ENCODE peak calls at places on chromosomes 2 and 18, in nine cellular contexts. One of them, this sample, is unnamed.

GRCh38 chr2:30710016-30710415 is 97.2 kb downstream of the CAPN13 start:
- DNase-seq in Peyer's patch: peak; percentile 41
- DNase-seq in cardiac muscle cell: no peak
- DNase-seq in left lung: no peak
- DNase-seq in GM12865: no peak
- DNase-seq in fibroblast of the aortic adventitia: no peak
- DNase-seq in cardiac fibroblast: no peak
- DNase-seq in HFF-Myc: no peak
- DNase-seq in neural progenitor cell: no peak
- DNase-seq in this sample: no peak

GRCh38 chr18:75041586-75041985 is 167.4 kb downstream of the PTGR3 start:
- DNase-seq in cardiac muscle cell: no peak
- DNase-seq in fibroblast of the aortic adventitia: peak; percentile 53
- DNase-seq in left lung: no peak
- DNase-seq in neural progenitor cell: no peak
- DNase-seq in GM12865: peak; percentile 16
- DNase-seq in Peyer's patch: no peak
- DNase-seq in HFF-Myc: peak; percentile 16
- DNase-seq in cardiac fibroblast: peak; percentile 53
- DNase-seq in this sample: peak; percentile 10

GRCh38 chr2:172223601-172224054 is 120.9 kb upstream of the DLX2 start:
- DNase-seq in Peyer's patch: no peak
- DNase-seq in left lung: no peak
- DNase-seq in fibroblast of the aortic adventitia: no peak
- DNase-seq in neural progenitor cell: no peak
- DNase-seq in cardiac fibroblast: no peak
- DNase-seq in HFF-Myc: no peak
- DNase-seq in cardiac muscle cell: no peak
- DNase-seq in GM12865: no peak
- DNase-seq in this sample: no peak

GRCh38 chr2:128442891-128443302 is 124.2 kb upstream of the HS6ST1 start:
- DNase-seq in GM12865: no peak
- DNase-seq in cardiac muscle cell: peak; percentile 23
- DNase-seq in left lung: peak; percentile 80
- DNase-seq in fibroblast of the aortic adventitia: no peak
- DNase-seq in HFF-Myc: no peak
- DNase-seq in neural progenitor cell: no peak
- DNase-seq in cardiac fibroblast: peak; percentile 26
- DNase-seq in Peyer's patch: peak; percentile 37
- DNase-seq in this sample: no peak

GRCh38 chr2:240368746-240369724 is 66.4 kb upstream of the GPC1 start:
- DNase-seq in HFF-Myc: no peak
- DNase-seq in GM12865: no peak
- DNase-seq in Peyer's patch: no peak
- DNase-seq in neural progenitor cell: no peak
- DNase-seq in left lung: peak; percentile 73
- DNase-seq in cardiac fibroblast: no peak
- DNase-seq in cardiac muscle cell: no peak
- DNase-seq in fibroblast of the aortic adventitia: no peak
- DNase-seq in this sample: no peak

GRCh38 chr2:233996436-233996835 is 54.1 kb upstream of the SPP2 start:
- DNase-seq in GM12865: no peak
- DNase-seq in cardiac fibroblast: no peak
- DNase-seq in cardiac muscle cell: no peak
- DNase-seq in fibroblast of the aortic adventitia: peak; percentile 55
- DNase-seq in Peyer's patch: no peak
- DNase-seq in HFF-Myc: peak; percentile 46
- DNase-seq in left lung: no peak
- DNase-seq in neural progenitor cell: no peak
- DNase-seq in this sample: no peak

GRCh38 chr18:67766930-67767329 is 250.4 kb upstream of the DSEL start:
- DNase-seq in HFF-Myc: peak; percentile 50
- DNase-seq in cardiac muscle cell: no peak
- DNase-seq in fibroblast of the aortic adventitia: peak; percentile 90
- DNase-seq in Peyer's patch: no peak
- DNase-seq in GM12865: peak; percentile 5
- DNase-seq in left lung: no peak
- DNase-seq in cardiac fibroblast: peak; percentile 79
- DNase-seq in neural progenitor cell: no peak
- DNase-seq in this sample: peak; percentile 88

GRCh38 chr2:68744517-68744916 is 9.9 kb downstream of the ARHGAP25 start:
- DNase-seq in left lung: no peak
- DNase-seq in HFF-Myc: no peak
- DNase-seq in fibroblast of the aortic adventitia: no peak
- DNase-seq in cardiac fibroblast: no peak
- DNase-seq in cardiac muscle cell: no peak
- DNase-seq in Peyer's patch: no peak
- DNase-seq in neural progenitor cell: no peak
- DNase-seq in GM12865: no peak
- DNase-seq in this sample: no peak

GRCh38 chr2:219176818-219177593 is at the start of gene CNPPD1:
- DNase-seq in Peyer's patch: peak; percentile 96
- DNase-seq in cardiac fibroblast: peak; percentile 87
- DNase-seq in fibroblast of the aortic adventitia: peak; percentile 69
- DNase-seq in cardiac muscle cell: peak; percentile 89
- DNase-seq in left lung: peak; percentile 99
- DNase-seq in neural progenitor cell: peak; percentile 92
- DNase-seq in HFF-Myc: no peak
- DNase-seq in GM12865: peak; percentile 94
- DNase-seq in this sample: no peak

GRCh38 chr2:74178211-74179062 is at the start of gene MOB1A:
- DNase-seq in Peyer's patch: peak; percentile 99
- DNase-seq in HFF-Myc: peak; percentile 93
- DNase-seq in left lung: peak; percentile 98
- DNase-seq in cardiac muscle cell: peak; percentile 99
- DNase-seq in cardiac fibroblast: peak; percentile 99
- DNase-seq in neural progenitor cell: peak; percentile 100
- DNase-seq in fibroblast of the aortic adventitia: peak; percentile 98
- DNase-seq in GM12865: peak; percentile 100
- DNase-seq in this sample: peak; percentile 80

GRCh38 chr2:26072925-26073768 is 39.3 kb downstream of the RAB10 start:
- DNase-seq in GM12865: no peak
- DNase-seq in fibroblast of the aortic adventitia: peak; percentile 59
- DNase-seq in Peyer's patch: no peak
- DNase-seq in neural progenitor cell: peak; percentile 51
- DNase-seq in cardiac fibroblast: peak; percentile 42
- DNase-seq in cardiac muscle cell: no peak
- DNase-seq in HFF-Myc: no peak
- DNase-seq in left lung: no peak
- DNase-seq in this sample: no peak

GRCh38 chr18:54815086-54815485 is 13.2 kb upstream of the RAB27B start:
- DNase-seq in HFF-Myc: no peak
- DNase-seq in GM12865: no peak
- DNase-seq in Peyer's patch: no peak
- DNase-seq in cardiac fibroblast: no peak
- DNase-seq in left lung: no peak
- DNase-seq in fibroblast of the aortic adventitia: no peak
- DNase-seq in cardiac muscle cell: no peak
- DNase-seq in neural progenitor cell: no peak
- DNase-seq in this sample: no peak

GRCh38 chr18:54807303-54807702 is 21.0 kb upstream of the RAB27B start:
- DNase-seq in left lung: no peak
- DNase-seq in Peyer's patch: no peak
- DNase-seq in neural progenitor cell: no peak
- DNase-seq in cardiac muscle cell: no peak
- DNase-seq in GM12865: no peak
- DNase-seq in HFF-Myc: no peak
- DNase-seq in cardiac fibroblast: no peak
- DNase-seq in fibroblast of the aortic adventitia: no peak
- DNase-seq in this sample: no peak

GRCh38 chr18:54813305-54813704 is 15.0 kb upstream of the RAB27B start:
- DNase-seq in cardiac fibroblast: no peak
- DNase-seq in GM12865: no peak
- DNase-seq in left lung: no peak
- DNase-seq in HFF-Myc: no peak
- DNase-seq in Peyer's patch: no peak
- DNase-seq in neural progenitor cell: no peak
- DNase-seq in fibroblast of the aortic adventitia: no peak
- DNase-seq in cardiac muscle cell: no peak
- DNase-seq in this sample: no peak

GRCh38 chr18:54812885-54813284 is 15.4 kb upstream of the RAB27B start:
- DNase-seq in cardiac fibroblast: no peak
- DNase-seq in HFF-Myc: no peak
- DNase-seq in neural progenitor cell: no peak
- DNase-seq in Peyer's patch: no peak
- DNase-seq in GM12865: peak; percentile 9
- DNase-seq in cardiac muscle cell: no peak
- DNase-seq in left lung: no peak
- DNase-seq in fibroblast of the aortic adventitia: no peak
- DNase-seq in this sample: no peak
- H3K4me3 ChIP-seq in cardiac fibroblast: no peak overlapping the region
- H3K4me3 ChIP-seq in HFF-Myc: no peak overlapping the region
- H3K4me3 ChIP-seq in neural progenitor cell: no peak overlapping the region
- H3K4me3 ChIP-seq in Peyer's patch: no peak overlapping the region
- H3K4me3 ChIP-seq in GM12865: no peak overlapping the region
- H3K4me3 ChIP-seq in cardiac muscle cell: no peak overlapping the region
- H3K4me3 ChIP-seq in left lung: no peak overlapping the region
- H3K4me3 ChIP-seq in fibroblast of the aortic adventitia: no peak overlapping the region
- H3K4me3 ChIP-seq in this sample: no peak overlapping the region

GRCh38 chr18:51149605-51150429 is 47.7 kb downstream of the MEX3C start:
- DNase-seq in cardiac fibroblast: peak; percentile 53
- DNase-seq in GM12865: no peak
- DNase-seq in cardiac muscle cell: no peak
- DNase-seq in left lung: no peak
- DNase-seq in HFF-Myc: peak; percentile 6
- DNase-seq in fibroblast of the aortic adventitia: peak; percentile 35
- DNase-seq in Peyer's patch: peak; percentile 58
- DNase-seq in neural progenitor cell: no peak
- DNase-seq in this sample: peak; percentile 53

GRCh38 chr18:51151185-51151567 is 46.3 kb downstream of the MEX3C start:
- DNase-seq in neural progenitor cell: no peak
- DNase-seq in fibroblast of the aortic adventitia: no peak
- DNase-seq in cardiac fibroblast: no peak
- DNase-seq in left lung: no peak
- DNase-seq in GM12865: no peak
- DNase-seq in HFF-Myc: no peak
- DNase-seq in Peyer's patch: no peak
- DNase-seq in cardiac muscle cell: no peak
- DNase-seq in this sample: no peak

GRCh38 chr18:51153659-51154371 is 43.7 kb downstream of the MEX3C start:
- DNase-seq in HFF-Myc: no peak
- DNase-seq in GM12865: peak; percentile 90
- DNase-seq in fibroblast of the aortic adventitia: no peak
- DNase-seq in neural progenitor cell: no peak
- DNase-seq in Peyer's patch: peak; percentile 79
- DNase-seq in cardiac fibroblast: no peak
- DNase-seq in left lung: peak; percentile 78
- DNase-seq in cardiac muscle cell: no peak
- DNase-seq in this sample: no peak

GRCh38 chr18:51150430-51150746 is 47.1 kb downstream of the MEX3C start:
- DNase-seq in neural progenitor cell: no peak
- DNase-seq in cardiac muscle cell: no peak
- DNase-seq in GM12865: no peak
- DNase-seq in left lung: no peak
- DNase-seq in fibroblast of the aortic adventitia: no peak
- DNase-seq in cardiac fibroblast: no peak
- DNase-seq in HFF-Myc: no peak
- DNase-seq in Peyer's patch: peak; percentile 71
- DNase-seq in this sample: no peak

GRCh38 chr18:51151568-51152511 is 45.6 kb downstream of the MEX3C start:
- DNase-seq in HFF-Myc: no peak
- DNase-seq in GM12865: peak; percentile 77
- DNase-seq in cardiac muscle cell: no peak
- DNase-seq in fibroblast of the aortic adventitia: no peak
- DNase-seq in neural progenitor cell: no peak
- DNase-seq in Peyer's patch: peak; percentile 91
- DNase-seq in cardiac fibroblast: no peak
- DNase-seq in left lung: peak; percentile 71
- DNase-seq in this sample: no peak
- TF ChIP-seq CTCF in HFF-Myc: no peak
- TF ChIP-seq CTCF in GM12865: peak; percentile 39
- TF ChIP-seq CTCF in cardiac muscle cell: no peak
- TF ChIP-seq CTCF in fibroblast of the aortic adventitia: no peak
- TF ChIP-seq CTCF in neural progenitor cell: no peak
- TF ChIP-seq CTCF in Peyer's patch: no peak
- TF ChIP-seq CTCF in cardiac fibroblast: no peak
- TF ChIP-seq CTCF in left lung: no peak
- TF ChIP-seq CTCF in this sample: no peak

GRCh38 chr2:163732718-163733117 is 3.1 kb downstream of the FIGN start:
- DNase-seq in GM12865: no peak
- DNase-seq in neural progenitor cell: no peak
- DNase-seq in cardiac fibroblast: no peak
- DNase-seq in fibroblast of the aortic adventitia: peak; percentile 72
- DNase-seq in Peyer's patch: no peak
- DNase-seq in left lung: no peak
- DNase-seq in HFF-Myc: no peak
- DNase-seq in cardiac muscle cell: no peak
- DNase-seq in this sample: no peak

GRCh38 chr2:163734911-163735691 is 707 bp downstream of the FIGN start:
- DNase-seq in HFF-Myc: no peak
- DNase-seq in Peyer's patch: no peak
- DNase-seq in GM12865: no peak
- DNase-seq in cardiac muscle cell: peak; percentile 36
- DNase-seq in fibroblast of the aortic adventitia: peak; percentile 57
- DNase-seq in left lung: no peak
- DNase-seq in cardiac fibroblast: no peak
- DNase-seq in neural progenitor cell: peak; percentile 60
- DNase-seq in this sample: no peak

GRCh38 chr2:163731735-163732134 is 4.1 kb downstream of the FIGN start:
- DNase-seq in cardiac fibroblast: no peak
- DNase-seq in left lung: no peak
- DNase-seq in cardiac muscle cell: no peak
- DNase-seq in fibroblast of the aortic adventitia: peak; percentile 54
- DNase-seq in neural progenitor cell: no peak
- DNase-seq in HFF-Myc: no peak
- DNase-seq in Peyer's patch: no peak
- DNase-seq in GM12865: no peak
- DNase-seq in this sample: no peak

GRCh38 chr2:163734401-163734800 is 1.4 kb downstream of the FIGN start:
- DNase-seq in cardiac muscle cell: no peak
- DNase-seq in cardiac fibroblast: no peak
- DNase-seq in fibroblast of the aortic adventitia: peak; percentile 28
- DNase-seq in HFF-Myc: no peak
- DNase-seq in GM12865: no peak
- DNase-seq in left lung: no peak
- DNase-seq in neural progenitor cell: no peak
- DNase-seq in Peyer's patch: no peak
- DNase-seq in this sample: no peak

GRCh38 chr2:163733301-163733938 is 2.4 kb downstream of the FIGN start:
- DNase-seq in GM12865: no peak
- DNase-seq in cardiac fibroblast: no peak
- DNase-seq in left lung: no peak
- DNase-seq in neural progenitor cell: no peak
- DNase-seq in HFF-Myc: no peak
- DNase-seq in cardiac muscle cell: peak; percentile 52
- DNase-seq in Peyer's patch: peak; percentile 47
- DNase-seq in fibroblast of the aortic adventitia: peak; percentile 67
- DNase-seq in this sample: no peak
- H3K4me3 ChIP-seq in GM12865: no peak overlapping the region
- H3K4me3 ChIP-seq in cardiac fibroblast: peak overlapping the region; percentile 59
- H3K4me3 ChIP-seq in left lung: peak overlapping the region; percentile 53
- H3K4me3 ChIP-seq in neural progenitor cell: peak overlapping the region; percentile 92
- H3K4me3 ChIP-seq in HFF-Myc: no peak overlapping the region
- H3K4me3 ChIP-seq in cardiac muscle cell: peak overlapping the region; percentile 98
- H3K4me3 ChIP-seq in Peyer's patch: no peak overlapping the region
- H3K4me3 ChIP-seq in fibroblast of the aortic adventitia: peak overlapping the region; percentile 91
- H3K4me3 ChIP-seq in this sample: peak overlapping the region; percentile 63

DNA sequence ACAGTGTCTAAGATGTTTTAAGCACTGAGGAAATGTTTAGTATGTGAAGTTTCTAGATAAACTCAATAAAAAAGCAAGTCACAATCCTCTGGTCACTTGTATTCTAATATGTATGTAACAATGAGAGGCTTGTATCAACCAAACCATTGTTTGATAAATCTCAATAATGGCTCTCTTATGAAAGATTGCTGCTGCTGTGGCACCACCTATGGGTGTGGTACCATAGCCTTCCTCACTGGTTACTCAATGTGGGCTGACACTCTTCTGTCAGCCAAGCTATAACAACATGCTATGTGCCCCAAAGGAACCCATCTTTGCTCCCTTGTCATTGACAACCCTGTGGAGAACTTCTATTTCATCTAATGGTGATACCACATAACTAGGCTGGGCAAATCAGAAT is 12.6 kb upstream of the RAB1A start:
- DNase-seq in neural progenitor cell: no peak
- DNase-seq in left lung: no peak
- DNase-seq in GM12865: no peak
- DNase-seq in cardiac fibroblast: no peak
- DNase-seq in Peyer's patch: peak; percentile 58
- DNase-seq in cardiac muscle cell: no peak
- DNase-seq in fibroblast of the aortic adventitia: no peak
- DNase-seq in HFF-Myc: no peak
- DNase-seq in this sample: no peak
- TF ChIP-seq CTCF in neural progenitor cell: no peak
- TF ChIP-seq CTCF in left lung: no peak
- TF ChIP-seq CTCF in GM12865: peak; percentile 19
- TF ChIP-seq CTCF in cardiac fibroblast: no peak
- TF ChIP-seq CTCF in Peyer's patch: no peak
- TF ChIP-seq CTCF in cardiac muscle cell: peak; percentile 5
- TF ChIP-seq CTCF in fibroblast of the aortic adventitia: peak; percentile 26
- TF ChIP-seq CTCF in HFF-Myc: peak; percentile 8
- TF ChIP-seq CTCF in this sample: peak; percentile 50